ENCODE peak calls at places on chromosomes 2 and 18, in eight cellular contexts. F is fibroblast of lung, Z is coronary artery, H is K562, T is AG04449, E is keratinocyte, O is IMR-90, U is brain microvascular endothelial cell. C is an unnamed sample.

GRCh38 chr2:63665806-63666205 is 77.0 kb downstream of the MDH1 start:
- DNase-seq in H (no peak), F (peak; percentile 82), Z (no peak), E (no peak), O (peak; percentile 89), U (peak; percentile 57), T (peak; percentile 84), C (no peak)

GRCh38 chr18:11767935-11768334 is 78.9 kb downstream of the GNAL start:
- DNase-seq in U (no peak), F (peak; percentile 23), E (no peak), Z (no peak), T (no peak), H (no peak), O (no peak), C (no peak)

GRCh38 chr2:174635747-174636399 is 38.3 kb upstream of the WIPF1 start:
- DNase-seq in T (peak; percentile 50), U (no peak), E (no peak), H (no peak), F (peak; percentile 86), O (peak; percentile 75), Z (no peak), C (no peak)

GRCh38 chr2:96138146-96139145 is at the start of gene ASTL:
- DNase-seq in H (peak; percentile 70), T (no peak), F (peak; percentile 23), Z (no peak), U (peak; percentile 28), E (no peak), O (peak; percentile 32), C (peak; percentile 78)

GRCh38 chr2:164896634-164897033 is 55.0 kb upstream of the COBLL1 start:
- DNase-seq in F (peak; percentile 76), E (no peak), H (no peak), O (peak; percentile 82), T (peak; percentile 37), U (peak; percentile 79), Z (no peak), C (no peak)

GRCh38 chr2:177078416-177078815 is 134.2 kb upstream of the HNRNPA3 start:
- DNase-seq in H (no peak), T (no peak), F (no peak), Z (no peak), U (no peak), O (peak; percentile 3), E (no peak), C (peak; percentile 75)

GRCh38 chr2:199603748-199604291 is 146.1 kb upstream of the SATB2 start:
- DNase-seq in T (no peak), O (no peak), H (no peak), Z (no peak), U (no peak), F (peak; percentile 42), E (no peak), C (no peak)

GRCh38 chr2:43100883-43101662 is 125.3 kb downstream of the ZFP36L2 start:
- DNase-seq in U (no peak), E (no peak), O (peak; percentile 43), Z (no peak), F (peak; percentile 74), H (no peak), T (no peak), C (no peak)

GRCh38 chr2:177586154-177586553 is 193.6 kb downstream of the AGPS start:
- DNase-seq in Z (no peak), T (no peak), H (no peak), E (no peak), O (no peak), U (no peak), F (no peak), C (no peak)

GRCh38 chr2:63790913-63791312 is 50.8 kb upstream of the UGP2 start:
- DNase-seq in E (no peak), T (peak; percentile 63), Z (no peak), O (peak; percentile 91), U (peak; percentile 88), H (no peak), F (peak; percentile 93), C (no peak)

GRCh38 chr18:54162431-54162830 is 62.0 kb downstream of the MBD2 start:
- DNase-seq in E (peak; percentile 49), Z (no peak), F (peak; percentile 94), O (peak; percentile 78), H (no peak), U (peak; percentile 72), T (peak; percentile 74), C (no peak)

GRCh38 chr18:55732227-55733106 is 144.5 kb upstream of the TCF4 start:
- DNase-seq in E (no peak), U (peak; percentile 66), T (no peak), Z (no peak), F (peak; percentile 81), O (peak; percentile 54), H (peak; percentile 76), C (no peak)

GRCh38 chr2:202588647-202589581 is 45.9 kb upstream of the FAM117B start:
- DNase-seq in O (peak; percentile 62), U (peak; percentile 58), Z (no peak), H (peak; percentile 75), E (peak; percentile 36), T (no peak), F (peak; percentile 63), C (peak; percentile 71)

GRCh38 chr2:240200230-240201051 is 60.0 kb upstream of the OTOS start:
- DNase-seq in T (no peak), U (no peak), E (no peak), F (no peak), H (no peak), O (peak; percentile 6), Z (peak; percentile 59), C (no peak)

GRCh38 chr2:240662681-240663080 is 20.0 kb downstream of the AQP12B start:
- DNase-seq in E (no peak), F (no peak), U (peak; percentile 27), T (no peak), O (no peak), Z (no peak), H (no peak), C (no peak)

GRCh38 chr2:168286535-168286934 is 39.1 kb upstream of the STK39 start:
- DNase-seq in U (no peak), H (no peak), E (no peak), Z (no peak), O (no peak), T (no peak), F (no peak), C (no peak)

GRCh38 chr2:134934641-134935040 is 16.0 kb downstream of the CCNT2 start:
- DNase-seq in Z (no peak), H (no peak), O (no peak), T (no peak), U (no peak), E (no peak), F (peak; percentile 4), C (no peak)

GRCh38 chr2:222844323-222844722 is 16.5 kb upstream of the ACSL3 start:
- DNase-seq in H (peak; percentile 42), O (peak; percentile 96), F (peak; percentile 92), Z (no peak), T (peak; percentile 47), U (peak; percentile 82), E (no peak), C (no peak)

GRCh38 chr2:3659447-3660432 is 1.7 kb downstream of the ALLC start:
- DNase-seq in F (no peak), Z (no peak), U (peak; percentile 14), T (no peak), H (peak; percentile 36), E (no peak), O (peak; percentile 38), C (no peak)

GRCh38 chr2:106642679-106643078 is 155.5 kb downstream of the CD8B2 start:
- DNase-seq in F (no peak), U (no peak), Z (no peak), H (no peak), E (no peak), T (no peak), O (no peak), C (no peak)

GRCh38 chr18:80147037-80147417 is 38.0 kb downstream of the ADNP2 start:
- DNase-seq in T (no peak), O (no peak), E (no peak), H (no peak), U (no peak), F (no peak), Z (no peak), C (no peak)
- H3K4me3 ChIP-seq in T (peak overlapping the region; percentile 75), O (peak overlapping the region; percentile 69), E (peak overlapping the region; percentile 58), H (no peak overlapping the region), U (peak overlapping the region; percentile 73), F (peak overlapping the region; percentile 74), Z (peak overlapping the region; percentile 82), C (peak overlapping the region; percentile 59)

GRCh38 chr2:233063976-233064411 is 3.9 kb downstream of the INPP5D start:
- DNase-seq in E (no peak), O (no peak), F (no peak), U (no peak), Z (peak; percentile 69), T (no peak), H (no peak), C (no peak)
- H3K4me3 ChIP-seq in E (no peak overlapping the region), O (no peak overlapping the region), F (no peak overlapping the region), U (no peak overlapping the region), Z (no peak overlapping the region), T (no peak overlapping the region), H (no peak overlapping the region), C (peak overlapping the region; percentile 65)

GRCh38 chr2:221571391-221572179 is 519 bp downstream of the EPHA4 start:
- DNase-seq in T (no peak), E (no peak), U (peak; percentile 32), F (peak; percentile 50), Z (peak; percentile 77), O (peak; percentile 37), H (no peak), C (peak; percentile 55)

GRCh38 chr2:221572180-221572820 is at the start of gene EPHA4:
- DNase-seq in Z (peak; percentile 88), F (peak; percentile 88), O (peak; percentile 88), U (peak; percentile 72), H (peak; percentile 23), T (no peak), E (no peak), C (peak; percentile 87)

GRCh38 chr2:221573430-221574230 is 1.5 kb upstream of the EPHA4 start:
- DNase-seq in U (peak; percentile 68), E (no peak), O (peak; percentile 67), H (peak; percentile 41), T (no peak), Z (peak; percentile 90), F (peak; percentile 77), C (peak; percentile 88)

GRCh38 chr2:221572821-221573429 is 821 bp upstream of the EPHA4 start:
- DNase-seq in Z (peak; percentile 82), O (peak; percentile 47), H (no peak), F (peak; percentile 71), U (peak; percentile 34), E (no peak), T (no peak), C (peak; percentile 61)

DNA sequence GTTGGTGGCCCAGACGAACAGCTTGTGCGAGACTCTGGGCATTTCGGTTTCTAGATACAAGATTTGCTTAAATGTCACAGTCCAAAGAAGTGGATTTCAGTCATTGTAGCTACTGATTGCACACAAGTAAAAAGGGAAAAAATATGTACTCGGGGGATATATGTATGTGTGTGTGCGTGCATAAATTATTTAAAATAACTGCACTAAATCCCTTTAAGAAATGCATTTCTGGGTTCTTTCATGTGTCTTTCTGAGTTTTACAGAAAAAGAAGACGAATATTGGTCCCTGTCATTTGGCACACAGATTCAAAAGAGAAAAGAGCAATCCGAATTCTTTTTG is 2.1 kb upstream of the EPHA4 start:
- DNase-seq in H (no peak), T (no peak), Z (no peak), O (no peak), F (no peak), E (no peak), U (no peak), C (no peak)
- H3K4me3 ChIP-seq in H (no peak overlapping the region), T (peak overlapping the region; percentile 87), Z (peak overlapping the region; percentile 83), O (peak overlapping the region; percentile 91), F (peak overlapping the region; percentile 61), E (peak overlapping the region; percentile 89), U (peak overlapping the region; percentile 71), C (peak overlapping the region; percentile 75)

GRCh38 chr18:68944330-68944729 is 146.4 kb downstream of the CCDC102B start:
- DNase-seq in F (no peak), Z (no peak), T (no peak), H (no peak), U (no peak), O (no peak), E (no peak), C (no peak)
- H3K4me3 ChIP-seq in F (no peak overlapping the region), Z (no peak overlapping the region), T (no peak overlapping the region), H (no peak overlapping the region), U (no peak overlapping the region), O (no peak overlapping the region), E (no peak overlapping the region), C (no peak overlapping the region)

C was measured in lower lobe of right lung.